ENCODE peak calls at places on chromosomes 2 and 18, in seven cellular contexts. J is adipocyte; F is stomach; S is activated CD4-positive, alpha-beta T cell treated with anti-CD3 and anti-CD28 coated beads, Interleukin-2, amount 10 ng/mL, durations not matched to agents 7 days and 5 days; X is endothelial cell; M is activated T-helper 9 cell treated with anti-CD3 and anti-CD28 coated beads, Interleukin-2, amount 50 U/mL, for 16 hours; H is T follicular helper cell. Y is an unnamed sample.

GRCh38 chr2:206585335-206585734 is 57.0 kb upstream of the FAM237A start:
- DNase-seq in J (no peak), F (no peak), S (no peak), X (no peak), M (no peak), H (no peak), Y (no peak)

GRCh38 chr2:38465789-38466127 is 88.7 kb upstream of the ATL2 start:
- DNase-seq in J (peak), F (peak), S (peak), X (peak), M (no peak), H (no peak), Y (no peak)

GRCh38 chr18:28045176-28045810 is 131.6 kb downstream of the CDH2 start:
- DNase-seq in J (peak), F (no peak), S (no peak), X (no peak), M (no peak), H (no peak), Y (no peak)

GRCh38 chr18:66603941-66604627 is at the start of gene CDH19:
- DNase-seq in J (no peak), F (no peak), S (no peak), X (no peak), M (no peak), H (no peak), Y (no peak)

GRCh38 chr2:174024524-174025270 is 59.5 kb upstream of the SP3 start:
- DNase-seq in J (peak), F (peak), S (no peak), X (no peak), M (no peak), H (no peak), Y (no peak)

GRCh38 chr2:101258804-101259203 is 6.1 kb downstream of the CNOT11 start:
- DNase-seq in J (no peak), F (no peak), S (no peak), X (no peak), M (no peak), H (no peak), Y (no peak)

GRCh38 chr2:4635289-4635688 is 931.9 kb downstream of the DCDC2C start:
- DNase-seq in J (no peak), F (no peak), S (no peak), X (no peak), M (no peak), H (no peak), Y (no peak)

GRCh38 chr2:236575501-236575900 is 5.9 kb downstream of the ACKR3 start:
- DNase-seq in J (no peak), F (no peak), S (no peak), X (no peak), M (no peak), H (no peak), Y (no peak)

GRCh38 chr2:16862474-16862873 is 196.8 kb upstream of the CYRIA start:
- DNase-seq in J (no peak), F (no peak), S (no peak), X (no peak), M (no peak), H (no peak), Y (peak)

GRCh38 chr2:29250977-29251376 is 135.8 kb downstream of the CLIP4 start:
- DNase-seq in J (no peak), F (no peak), S (no peak), X (no peak), M (no peak), H (no peak), Y (no peak)

GRCh38 chr2:88826399-88826798 is 134.9 kb downstream of the RPIA start:
- DNase-seq in J (no peak), F (no peak), S (no peak), X (no peak), M (no peak), H (no peak), Y (no peak)

Y was measured in SIG-M5.